ENCODE peak calls at places on chromosomes 1 and 21, in ten cellular contexts. O is hepatocyte; T is neural progenitor cell; C is PC-3; J is endothelial cell of umbilical vein; E is CD8-positive, alpha-beta T cell; M is PC-9; D is sigmoid colon; A is psoas muscle; W is stomach. N is an unnamed sample. For H3K27me3, the result is how much of the 10 kb centered on the place peaks cover.

GRCh38 chr1:30840904-30841598 is 67.5 kb downstream of the SDC3 start:
- DNase-seq in O (no peak), T (peak), C (no peak), J (peak), E (no peak), M (peak), D (no peak), A (peak), W (peak), N (no peak)

GRCh38 chr1:79708646-79709237 is 702.2 kb upstream of the ADGRL4 start:
- DNase-seq in O (no peak), T (no peak), C (no peak), J (no peak), E (no peak), M (no peak), D (no peak), A (no peak), W (no peak), N (no peak)

GRCh38 chr1:73914994-73915393 is 283.0 kb downstream of the LRRIQ3 start:
- DNase-seq in O (no peak), T (peak), C (no peak), J (no peak), E (no peak), M (no peak), D (no peak), A (no peak), W (no peak), N (no peak)

GRCh38 chr21:16588433-16588860 is 858.7 kb downstream of the USP25 start:
- DNase-seq in O (peak), T (peak), C (peak), J (no peak), E (no peak), M (peak), D (peak), A (peak), W (peak), N (peak)

GRCh38 chr1:74729741-74730478 is 2.9 kb downstream of the CRYZ start:
- DNase-seq in O (no peak), T (no peak), C (peak), J (no peak), E (no peak), M (no peak), D (no peak), A (no peak), W (no peak), N (peak)

GRCh38 chr1:180633092-180634045 is 1.5 kb downstream of the XPR1 start:
- DNase-seq in O (no peak), T (no peak), C (peak), J (peak), E (no peak), M (no peak), D (no peak), A (no peak), W (no peak), N (no peak)

GRCh38 chr1:178121883-178122282 is 28.0 kb downstream of the RASAL2 start:
- DNase-seq in O (no peak), T (peak), C (no peak), J (no peak), E (no peak), M (no peak), D (no peak), A (no peak), W (no peak), N (no peak)

GRCh38 chr1:33111965-33112364 is 31.0 kb downstream of the AZIN2 start:
- DNase-seq in O (no peak), T (no peak), C (peak), J (peak), E (no peak), M (no peak), D (no peak), A (no peak), W (no peak), N (peak)

GRCh38 chr1:186298851-186299250 is 76.2 kb downstream of the TPR start:
- DNase-seq in O (no peak), T (no peak), C (no peak), J (no peak), E (no peak), M (no peak), D (no peak), A (no peak), W (no peak), N (no peak)

GRCh38 chr1:2859881-2860430 is 58.5 kb upstream of the TTC34 start:
- DNase-seq in O (no peak), T (no peak), C (no peak), J (no peak), E (no peak), M (no peak), D (no peak), A (no peak), W (no peak), N (no peak)

GRCh38 chr1:232009741-232010140 is 383.2 kb downstream of the DISC1 start:
- DNase-seq in O (no peak), T (no peak), C (no peak), J (peak), E (no peak), M (no peak), D (no peak), A (no peak), W (no peak), N (no peak)

GRCh38 chr1:42943166-42943565 is 15.5 kb downstream of the SLC2A1 start:
- DNase-seq in O (no peak), T (no peak), C (peak), J (no peak), E (peak), M (peak), D (peak), A (no peak), W (peak), N (no peak)

DNA sequence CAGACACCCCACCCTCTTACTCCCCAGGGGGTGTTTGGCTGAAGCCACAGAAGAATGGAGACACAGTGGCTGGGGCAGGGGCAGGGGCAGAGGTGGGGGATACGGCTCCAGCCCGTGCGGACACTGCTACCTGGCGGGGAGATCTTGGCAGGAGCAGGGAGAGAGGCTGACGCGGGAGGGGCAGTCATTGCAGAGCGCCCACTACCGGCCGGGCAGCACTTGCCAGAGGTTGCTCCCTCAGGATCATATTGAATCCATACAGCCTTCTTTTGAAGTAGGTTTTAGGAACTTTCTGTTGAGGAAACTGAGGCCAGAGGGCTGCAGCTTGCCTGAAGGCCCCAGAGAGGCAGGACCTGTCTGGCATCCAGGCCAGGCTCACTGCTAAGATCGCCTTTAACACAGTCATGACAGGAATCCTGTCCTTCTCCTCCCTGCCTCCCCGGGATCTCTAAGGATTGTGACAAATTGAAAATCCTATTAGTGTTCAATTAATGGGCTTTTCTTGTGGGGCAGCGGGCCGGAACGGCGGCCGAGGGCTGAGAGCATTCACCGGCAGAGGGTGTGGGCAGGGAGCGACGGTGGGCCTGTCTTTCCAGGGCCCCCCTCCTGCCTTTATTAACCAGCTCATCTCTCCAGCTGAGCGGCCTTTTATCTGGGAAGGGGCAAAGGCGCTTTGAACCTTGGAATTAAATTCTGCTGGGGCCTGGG is 65.5 kb upstream of the WNT4 start:
- DNase-seq in O (no peak), T (peak), C (peak), J (no peak), E (no peak), M (no peak), D (peak), A (no peak), W (no peak), N (peak)
- H3K27me3 ChIP-seq in O (under half), T (half or more), C (under half), J (half or more), E (under half), M (under half), D (half or more), A (under half), W (half or more), N (under half)

GRCh38 chr1:9198538-9199361 is 35.8 kb upstream of the H6PD start:
- DNase-seq in O (peak), T (peak), C (no peak), J (peak), E (no peak), M (no peak), D (no peak), A (peak), W (no peak), N (peak)
- H3K27me3 ChIP-seq in O (half or more), T (half or more), C (under half), J (under half), E (under half), M (under half), D (under half), A (under half), W (half or more), N (half or more)

GRCh38 chr1:6181347-6181770 is 1.2 kb upstream of the CHD5 start:
- DNase-seq in O (no peak), T (peak), C (no peak), J (no peak), E (no peak), M (no peak), D (no peak), A (no peak), W (no peak), N (peak)
- H3K27me3 ChIP-seq in O (under half), T (half or more), C (under half), J (under half), E (under half), M (under half), D (under half), A (under half), W (half or more), N (half or more)

GRCh38 chr1:117606608-117607261 is 887 bp downstream of the TENT5C start:
- DNase-seq in O (peak), T (peak), C (peak), J (no peak), E (peak), M (peak), D (peak), A (peak), W (peak), N (peak)
- H3K27me3 ChIP-seq in O (under half), T (half or more), C (under half), J (under half), E (under half), M (under half), D (under half), A (under half), W (under half), N (under half)

GRCh38 chr1:37237948-37238347 is 203.6 kb upstream of the GRIK3 start:
- DNase-seq in O (no peak), T (no peak), C (no peak), J (no peak), E (no peak), M (no peak), D (no peak), A (no peak), W (no peak), N (no peak)
- H3K27me3 ChIP-seq in O (under half), T (under half), C (under half), J (under half), E (under half), M (half or more), D (under half), A (under half), W (half or more), N (under half)

GRCh38 chr1:25614466-25615171 is 2.0 kb upstream of the MAN1C1 start:
- DNase-seq in O (no peak), T (no peak), C (no peak), J (no peak), E (no peak), M (no peak), D (no peak), A (no peak), W (no peak), N (no peak)
- H3K27me3 ChIP-seq in O (under half), T (half or more), C (under half), J (half or more), E (under half), M (under half), D (under half), A (under half), W (under half), N (half or more)

DNA sequence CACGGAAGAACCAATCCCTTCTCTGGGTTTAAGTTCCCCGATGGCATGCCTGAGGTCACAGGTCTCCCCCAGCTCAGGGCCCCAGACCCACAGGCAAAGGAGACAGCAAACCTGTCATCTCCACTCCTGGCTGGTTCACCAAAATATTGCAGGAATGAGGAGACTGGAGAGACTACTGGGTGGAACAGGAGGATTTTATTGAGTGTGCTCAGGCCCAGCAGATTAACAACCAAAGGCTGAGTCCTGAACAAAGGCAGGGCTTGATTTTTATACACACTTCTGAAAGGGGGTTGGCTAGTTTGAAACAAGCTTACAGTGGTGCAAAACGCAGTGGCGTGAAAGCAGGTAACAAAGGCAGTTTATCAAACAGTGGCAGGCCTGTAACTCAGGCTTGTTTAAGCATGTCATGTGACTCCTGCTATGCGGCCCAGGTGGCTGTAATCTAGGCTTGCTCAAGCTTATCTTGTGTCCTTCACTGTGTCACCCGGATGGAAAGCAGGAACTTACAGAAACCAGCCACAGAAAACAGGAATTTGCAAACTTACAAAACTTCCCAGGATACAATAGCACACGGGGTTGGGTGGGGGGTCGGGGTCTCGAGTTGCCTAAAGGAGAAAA is 27.4 kb upstream of the KCNJ15 start:
- DNase-seq in O (no peak), T (peak), C (peak), J (no peak), E (no peak), M (no peak), D (no peak), A (no peak), W (no peak), N (peak)
- H3K27me3 ChIP-seq in O (under half), T (under half), C (under half), J (under half), E (under half), M (under half), D (under half), A (under half), W (under half), N (under half)

N was measured in endodermal cell.